ENCODE peak calls at places on chromosomes 13 and 19, in nine cellular contexts. E is nephron progenitor cell; B is brain microvascular endothelial cell; Y is EH; J is fibroblast of the aortic adventitia; O is stimulated activated CD4-positive, alpha-beta T cell treated with anti-CD3 and anti-CD28 coated beads, Interleukin-2, amount 100 ng/mL, for 4 hours; N is fibroblast of the conjunctiva; P is amygdala; G is NCI-H446. W is an unnamed sample.

GRCh38 chr13:105202384-105202783 is 1333.1 kb downstream of the EFNB2 start:
- DNase-seq in E (peak), B (peak), Y (peak), J (peak), O (no peak), N (peak), P (no peak), G (no peak), W (no peak)

GRCh38 chr13:20129076-20129475 is 31.8 kb downstream of the GJA3 start:
- DNase-seq in E (no peak), B (no peak), Y (no peak), J (no peak), O (no peak), N (no peak), P (no peak), G (no peak), W (no peak)

GRCh38 chr19:3976495-3977241 is 5.8 kb upstream of the DAPK3 start:
- DNase-seq in E (no peak), B (no peak), Y (no peak), J (no peak), O (no peak), N (no peak), P (no peak), G (no peak), W (peak)

GRCh38 chr13:27967736-27968315 is 1.3 kb downstream of the CDX2 start:
- DNase-seq in E (peak), B (no peak), Y (peak), J (no peak), O (no peak), N (no peak), P (no peak), G (no peak), W (peak)

GRCh38 chr19:56671613-56671994 is at the start of gene ZNF835:
- DNase-seq in E (no peak), B (peak), Y (no peak), J (no peak), O (peak), N (peak), P (peak), G (no peak), W (peak)

GRCh38 chr19:14375055-14375581 is 6.1 kb upstream of the ADGRE5 start:
- DNase-seq in E (no peak), B (no peak), Y (no peak), J (no peak), O (peak), N (no peak), P (peak), G (no peak), W (peak)

GRCh38 chr13:24050292-24050711 is 110.2 kb upstream of the SPATA13 start:
- DNase-seq in E (no peak), B (peak), Y (peak), J (peak), O (no peak), N (no peak), P (peak), G (no peak), W (peak)

GRCh38 chr19:57302020-57302465 is 18.2 kb upstream of the ZNF543 start:
- DNase-seq in E (no peak), B (peak), Y (peak), J (peak), O (no peak), N (peak), P (no peak), G (no peak), W (no peak)

GRCh38 chr19:3656073-3656746 is 29.6 kb upstream of the CACTIN start:
- DNase-seq in E (no peak), B (no peak), Y (peak), J (no peak), O (no peak), N (no peak), P (no peak), G (no peak), W (no peak)

GRCh38 chr13:50451609-50452008 is 391.9 kb downstream of the DLEU7 start:
- DNase-seq in E (no peak), B (no peak), Y (no peak), J (peak), O (no peak), N (no peak), P (no peak), G (no peak), W (no peak)

GRCh38 chr13:113360446-113360845 is 3.5 kb downstream of the GRTP1 start:
- DNase-seq in E (no peak), B (no peak), Y (no peak), J (no peak), O (no peak), N (no peak), P (no peak), G (no peak), W (no peak)

GRCh38 chr19:43310221-43310620 is 40.9 kb upstream of the PSG9 start:
- DNase-seq in E (no peak), B (no peak), Y (peak), J (no peak), O (no peak), N (no peak), P (no peak), G (no peak), W (no peak)

GRCh38 chr13:40192516-40193257 is 473.8 kb downstream of the FOXO1 start:
- DNase-seq in E (no peak), B (no peak), Y (no peak), J (no peak), O (no peak), N (no peak), P (peak), G (no peak), W (no peak)

GRCh38 chr13:98877466-98877865 is 100.4 kb downstream of the DOCK9 start:
- DNase-seq in E (no peak), B (no peak), Y (no peak), J (no peak), O (no peak), N (no peak), P (no peak), G (no peak), W (no peak)

GRCh38 chr19:29211562-29212416 is 1.2 kb downstream of the UQCRFS1 start:
- DNase-seq in E (no peak), B (peak), Y (peak), J (peak), O (no peak), N (peak), P (no peak), G (no peak), W (no peak)

GRCh38 chr13:75299913-75300862 is 181.8 kb downstream of the TBC1D4 start:
- DNase-seq in E (no peak), B (peak), Y (peak), J (peak), O (no peak), N (no peak), P (no peak), G (no peak), W (no peak)

GRCh38 chr13:47147784-47148062 is 250.9 kb upstream of the HTR2A start:
- DNase-seq in E (no peak), B (no peak), Y (no peak), J (no peak), O (no peak), N (no peak), P (no peak), G (no peak), W (no peak)

GRCh38 chr19:42512130-42512636 is 16.1 kb downstream of the CEACAM1 start:
- DNase-seq in E (no peak), B (no peak), Y (no peak), J (no peak), O (no peak), N (no peak), P (no peak), G (no peak), W (no peak)

GRCh38 chr13:111095031-111095840 is 19.9 kb upstream of the ARHGEF7 start:
- DNase-seq in E (no peak), B (no peak), Y (no peak), J (no peak), O (no peak), N (no peak), P (no peak), G (no peak), W (no peak)

GRCh38 chr19:45601524-45602522 is at the start of gene GPR4:
- DNase-seq in E (peak), B (no peak), Y (peak), J (no peak), O (no peak), N (no peak), P (no peak), G (no peak), W (no peak)

GRCh38 chr19:49766938-49767315 is at the start of gene AP2A1:
- DNase-seq in E (no peak), B (no peak), Y (no peak), J (no peak), O (no peak), N (no peak), P (no peak), G (no peak), W (no peak)

GRCh38 chr13:62387642-62388041 is 972.0 kb upstream of the PCDH20 start:
- DNase-seq in E (no peak), B (no peak), Y (no peak), J (no peak), O (no peak), N (peak), P (no peak), G (no peak), W (no peak)

GRCh38 chr19:7104783-7105447 is 35.4 kb downstream of the ZNF557 start:
- DNase-seq in E (no peak), B (no peak), Y (no peak), J (no peak), O (no peak), N (no peak), P (no peak), G (no peak), W (peak)

GRCh38 chr19:771332-771785 is 20.4 kb downstream of the MISP start:
- DNase-seq in E (peak), B (peak), Y (peak), J (peak), O (no peak), N (no peak), P (no peak), G (no peak), W (no peak)